ENCODE peak calls at places on chromosomes 5 and 9, in five cellular contexts. N is LoVo, F is lower lobe of right lung, M is Panc1, S is germinal center. K is an unnamed sample.

GRCh38 chr5:139392678-139393496 is 2.0 kb downstream of the PROB1 start:
- DNase-seq in N (peak), F (peak), M (peak), S (peak), K (no peak)

GRCh38 chr9:128118971-128119665 is 8.4 kb downstream of the PTGES2 start:
- DNase-seq in N (no peak), F (peak), M (no peak), S (no peak), K (no peak)

GRCh38 chr9:942805-943580 is 33.5 kb upstream of the DMRT3 start:
- DNase-seq in N (no peak), F (no peak), M (no peak), S (no peak), K (no peak)

GRCh38 chr9:13481274-13481673 is 201.8 kb upstream of the MPDZ start:
- DNase-seq in N (no peak), F (no peak), M (no peak), S (no peak), K (no peak)

GRCh38 chr5:150641006-150641570 is 628 bp downstream of the SYNPO start:
- DNase-seq in N (no peak), F (no peak), M (no peak), S (no peak), K (no peak)

GRCh38 chr9:35871514-35871913 is 1.3 kb upstream of the OR13J1 start:
- DNase-seq in N (peak), F (no peak), M (no peak), S (no peak), K (no peak)

GRCh38 chr5:155624597-155625241 is 611.2 kb downstream of the KIF4B start:
- DNase-seq in N (no peak), F (no peak), M (no peak), S (no peak), K (no peak)

GRCh38 chr9:2210201-2210600 is 195.1 kb downstream of the SMARCA2 start:
- DNase-seq in N (no peak), F (no peak), M (no peak), S (no peak), K (no peak)

GRCh38 chr9:113578877-113579269 is 115.3 kb downstream of the RGS3 start:
- DNase-seq in N (peak), F (peak), M (peak), S (peak), K (peak)

GRCh38 chr9:134410835-134411217 is 84.6 kb downstream of the RXRA start:
- DNase-seq in N (no peak), F (no peak), M (no peak), S (no peak), K (no peak)

GRCh38 chr5:143142596-143143435 is 260.7 kb downstream of the NR3C1 start:
- DNase-seq in N (no peak), F (no peak), M (no peak), S (no peak), K (no peak)

GRCh38 chr9:136372006-136372405 is 1.5 kb downstream of the CARD9 start:
- DNase-seq in N (no peak), F (no peak), M (no peak), S (no peak), K (no peak)

GRCh38 chr5:2806176-2806575 is 54.7 kb upstream of the IRX2 start:
- DNase-seq in N (no peak), F (no peak), M (no peak), S (no peak), K (no peak)

GRCh38 chr9:121637441-121638222 is 13.8 kb upstream of the DAB2IP start:
- DNase-seq in N (no peak), F (no peak), M (no peak), S (no peak), K (no peak)

GRCh38 chr9:26658476-26658875 is 234.1 kb downstream of the CAAP1 start:
- DNase-seq in N (no peak), F (no peak), M (no peak), S (no peak), K (no peak)

GRCh38 chr5:119088438-119088837 is 17.6 kb downstream of the DMXL1 start:
- DNase-seq in N (no peak), F (no peak), M (no peak), S (no peak), K (no peak)

GRCh38 chr9:8332871-8333270 is 533.3 kb upstream of the DMAC1 start:
- DNase-seq in N (no peak), F (no peak), M (no peak), S (no peak), K (no peak)

GRCh38 chr5:75052461-75053285 is at the start of gene GCNT4:
- DNase-seq in N (peak), F (peak), M (no peak), S (peak), K (peak)

GRCh38 chr9:9142001-9142400 is 1342.4 kb upstream of the DMAC1 start:
- DNase-seq in N (no peak), F (no peak), M (no peak), S (no peak), K (no peak)

GRCh38 chr5:77360381-77360780 is 131.7 kb downstream of the WDR41 start:
- DNase-seq in N (no peak), F (no peak), M (no peak), S (no peak), K (peak)

GRCh38 chr9:86942352-86943222 is 4.7 kb downstream of the GAS1 start:
- DNase-seq in N (no peak), F (no peak), M (no peak), S (no peak), K (no peak)

GRCh38 chr5:65190328-65191053 is 291.2 kb downstream of the ADAMTS6 start:
- DNase-seq in N (no peak), F (no peak), M (no peak), S (no peak), K (peak)

GRCh38 chr9:5500441-5501235 is 9.7 kb upstream of the PDCD1LG2 start:
- DNase-seq in N (no peak), F (peak), M (no peak), S (no peak), K (no peak)

GRCh38 chr9:128420651-128421473 is at the start of gene CERCAM:
- DNase-seq in N (peak), F (peak), M (no peak), S (peak), K (no peak)

K was measured in GM04504.